ENCODE peak calls at places on chromosomes 2 and 18, in eight cellular contexts. One of them, this sample, is unnamed.

GRCh38 chr2:148901142-148901541 is 26.1 kb downstream of the KIF5C start:
- ATAC-seq in K562: no peak
- ATAC-seq in RWPE2: no peak
- ATAC-seq in CD8-positive, alpha-beta T cell: no peak
- ATAC-seq in PC-3: no peak
- ATAC-seq in left lung: no peak
- ATAC-seq in right lobe of liver: no peak
- ATAC-seq in heart right ventricle: no peak
- ATAC-seq in this sample: no peak

GRCh38 chr2:236166781-236167296 is 1.3 kb downstream of the GBX2 start:
- ATAC-seq in K562: no peak
- ATAC-seq in left lung: no peak
- ATAC-seq in CD8-positive, alpha-beta T cell: no peak
- ATAC-seq in right lobe of liver: no peak
- ATAC-seq in PC-3: no peak
- ATAC-seq in heart right ventricle: no peak
- ATAC-seq in RWPE2: no peak
- ATAC-seq in this sample: no peak

GRCh38 chr2:190578158-190579057 is 43.9 kb upstream of the NEMP2 start:
- ATAC-seq in K562: peak
- ATAC-seq in heart right ventricle: peak
- ATAC-seq in right lobe of liver: peak
- ATAC-seq in PC-3: peak
- ATAC-seq in CD8-positive, alpha-beta T cell: peak
- ATAC-seq in left lung: peak
- ATAC-seq in RWPE2: peak
- ATAC-seq in this sample: peak

GRCh38 chr2:168002021-168002553 is 245.3 kb downstream of the STK39 start:
- ATAC-seq in right lobe of liver: no peak
- ATAC-seq in left lung: no peak
- ATAC-seq in K562: no peak
- ATAC-seq in PC-3: peak
- ATAC-seq in RWPE2: peak
- ATAC-seq in CD8-positive, alpha-beta T cell: no peak
- ATAC-seq in heart right ventricle: no peak
- ATAC-seq in this sample: no peak

GRCh38 chr2:71832844-71833243 is 314.8 kb downstream of the CYP26B1 start:
- ATAC-seq in right lobe of liver: no peak
- ATAC-seq in PC-3: no peak
- ATAC-seq in K562: no peak
- ATAC-seq in left lung: no peak
- ATAC-seq in CD8-positive, alpha-beta T cell: no peak
- ATAC-seq in heart right ventricle: no peak
- ATAC-seq in RWPE2: no peak
- ATAC-seq in this sample: no peak

GRCh38 chr2:42590176-42590575 is 21.7 kb downstream of the MTA3 start:
- ATAC-seq in heart right ventricle: no peak
- ATAC-seq in RWPE2: no peak
- ATAC-seq in K562: no peak
- ATAC-seq in PC-3: no peak
- ATAC-seq in CD8-positive, alpha-beta T cell: no peak
- ATAC-seq in left lung: no peak
- ATAC-seq in right lobe of liver: no peak
- ATAC-seq in this sample: no peak

GRCh38 chr2:44928660-44929471 is 12.6 kb upstream of the SIX3 start:
- ATAC-seq in right lobe of liver: no peak
- ATAC-seq in K562: no peak
- ATAC-seq in left lung: no peak
- ATAC-seq in CD8-positive, alpha-beta T cell: no peak
- ATAC-seq in PC-3: no peak
- ATAC-seq in RWPE2: no peak
- ATAC-seq in heart right ventricle: peak
- ATAC-seq in this sample: peak

GRCh38 chr2:128375454-128375853 is 56.8 kb upstream of the HS6ST1 start:
- ATAC-seq in PC-3: no peak
- ATAC-seq in right lobe of liver: no peak
- ATAC-seq in K562: no peak
- ATAC-seq in CD8-positive, alpha-beta T cell: no peak
- ATAC-seq in RWPE2: no peak
- ATAC-seq in heart right ventricle: no peak
- ATAC-seq in left lung: no peak
- ATAC-seq in this sample: peak

GRCh38 chr2:104944495-104944894 is 90.6 kb downstream of the POU3F3 start:
- ATAC-seq in CD8-positive, alpha-beta T cell: no peak
- ATAC-seq in left lung: peak
- ATAC-seq in RWPE2: no peak
- ATAC-seq in PC-3: no peak
- ATAC-seq in heart right ventricle: no peak
- ATAC-seq in right lobe of liver: peak
- ATAC-seq in K562: no peak
- ATAC-seq in this sample: no peak

GRCh38 chr2:15241208-15241607 is 319.9 kb downstream of the NBAS start:
- ATAC-seq in left lung: no peak
- ATAC-seq in heart right ventricle: no peak
- ATAC-seq in right lobe of liver: no peak
- ATAC-seq in K562: no peak
- ATAC-seq in RWPE2: no peak
- ATAC-seq in CD8-positive, alpha-beta T cell: no peak
- ATAC-seq in PC-3: peak
- ATAC-seq in this sample: no peak

GRCh38 chr2:204127238-204127637 is 190.7 kb downstream of the ICOS start:
- ATAC-seq in K562: no peak
- ATAC-seq in PC-3: no peak
- ATAC-seq in RWPE2: no peak
- ATAC-seq in heart right ventricle: no peak
- ATAC-seq in left lung: no peak
- ATAC-seq in CD8-positive, alpha-beta T cell: no peak
- ATAC-seq in right lobe of liver: no peak
- ATAC-seq in this sample: no peak

GRCh38 chr2:121333834-121334558 is 49.0 kb upstream of the TFCP2L1 start:
- ATAC-seq in left lung: no peak
- ATAC-seq in K562: no peak
- ATAC-seq in right lobe of liver: no peak
- ATAC-seq in PC-3: no peak
- ATAC-seq in heart right ventricle: no peak
- ATAC-seq in CD8-positive, alpha-beta T cell: no peak
- ATAC-seq in RWPE2: no peak
- ATAC-seq in this sample: no peak

GRCh38 chr2:233089851-233090250 is 29.7 kb downstream of the INPP5D start:
- ATAC-seq in heart right ventricle: no peak
- ATAC-seq in RWPE2: no peak
- ATAC-seq in left lung: no peak
- ATAC-seq in CD8-positive, alpha-beta T cell: no peak
- ATAC-seq in right lobe of liver: no peak
- ATAC-seq in K562: no peak
- ATAC-seq in PC-3: no peak
- ATAC-seq in this sample: no peak

GRCh38 chr2:196900843-196901242 is 25.7 kb downstream of the PGAP1 start:
- ATAC-seq in left lung: no peak
- ATAC-seq in RWPE2: no peak
- ATAC-seq in PC-3: no peak
- ATAC-seq in heart right ventricle: no peak
- ATAC-seq in K562: no peak
- ATAC-seq in CD8-positive, alpha-beta T cell: no peak
- ATAC-seq in right lobe of liver: no peak
- ATAC-seq in this sample: no peak

GRCh38 chr2:201618744-201619654 is 24.3 kb downstream of the TMEM237 start:
- ATAC-seq in PC-3: no peak
- ATAC-seq in K562: peak
- ATAC-seq in CD8-positive, alpha-beta T cell: no peak
- ATAC-seq in left lung: peak
- ATAC-seq in RWPE2: peak
- ATAC-seq in heart right ventricle: peak
- ATAC-seq in right lobe of liver: peak
- ATAC-seq in this sample: peak

GRCh38 chr2:65213035-65213434 is 14.6 kb upstream of the ACTR2 start:
- ATAC-seq in K562: no peak
- ATAC-seq in PC-3: no peak
- ATAC-seq in right lobe of liver: no peak
- ATAC-seq in RWPE2: no peak
- ATAC-seq in heart right ventricle: no peak
- ATAC-seq in left lung: no peak
- ATAC-seq in CD8-positive, alpha-beta T cell: no peak
- ATAC-seq in this sample: no peak

GRCh38 chr18:62637807-62638687 is 77.3 kb upstream of the PHLPP1 start:
- ATAC-seq in K562: peak
- ATAC-seq in right lobe of liver: peak
- ATAC-seq in PC-3: peak
- ATAC-seq in CD8-positive, alpha-beta T cell: peak
- ATAC-seq in RWPE2: no peak
- ATAC-seq in heart right ventricle: no peak
- ATAC-seq in left lung: peak
- ATAC-seq in this sample: no peak

GRCh38 chr2:109318150-109318948 is 189.3 kb downstream of the SH3RF3 start:
- ATAC-seq in K562: peak
- ATAC-seq in left lung: peak
- ATAC-seq in RWPE2: peak
- ATAC-seq in heart right ventricle: peak
- ATAC-seq in right lobe of liver: no peak
- ATAC-seq in PC-3: no peak
- ATAC-seq in CD8-positive, alpha-beta T cell: no peak
- ATAC-seq in this sample: peak

GRCh38 chr2:109317471-109318090 is 188.6 kb downstream of the SH3RF3 start:
- ATAC-seq in K562: no peak
- ATAC-seq in heart right ventricle: no peak
- ATAC-seq in PC-3: no peak
- ATAC-seq in right lobe of liver: peak
- ATAC-seq in left lung: no peak
- ATAC-seq in CD8-positive, alpha-beta T cell: no peak
- ATAC-seq in RWPE2: no peak
- ATAC-seq in this sample: no peak

GRCh38 chr2:109321570-109321969 is 192.6 kb downstream of the SH3RF3 start:
- ATAC-seq in PC-3: no peak
- ATAC-seq in K562: no peak
- ATAC-seq in right lobe of liver: no peak
- ATAC-seq in RWPE2: no peak
- ATAC-seq in heart right ventricle: no peak
- ATAC-seq in left lung: no peak
- ATAC-seq in CD8-positive, alpha-beta T cell: no peak
- ATAC-seq in this sample: no peak

GRCh38 chr2:109320195-109320935 is 191.4 kb downstream of the SH3RF3 start:
- ATAC-seq in left lung: no peak
- ATAC-seq in RWPE2: no peak
- ATAC-seq in heart right ventricle: no peak
- ATAC-seq in right lobe of liver: no peak
- ATAC-seq in CD8-positive, alpha-beta T cell: peak
- ATAC-seq in PC-3: no peak
- ATAC-seq in K562: no peak
- ATAC-seq in this sample: no peak

GRCh38 chr2:109318949-109319342 is 189.9 kb downstream of the SH3RF3 start:
- ATAC-seq in right lobe of liver: no peak
- ATAC-seq in left lung: no peak
- ATAC-seq in K562: no peak
- ATAC-seq in PC-3: no peak
- ATAC-seq in RWPE2: no peak
- ATAC-seq in heart right ventricle: peak
- ATAC-seq in CD8-positive, alpha-beta T cell: no peak
- ATAC-seq in this sample: no peak
- H3K4me3 ChIP-seq in right lobe of liver: no peak
- H3K4me3 ChIP-seq in left lung: no peak
- H3K4me3 ChIP-seq in K562: no peak
- H3K4me3 ChIP-seq in PC-3: no peak
- H3K4me3 ChIP-seq in RWPE2: no peak
- H3K4me3 ChIP-seq in heart right ventricle: no peak
- H3K4me3 ChIP-seq in CD8-positive, alpha-beta T cell: no peak
- H3K4me3 ChIP-seq in this sample: no peak

GRCh38 chr2:37287966-37288365 is 36.7 kb downstream of the PRKD3 start:
- ATAC-seq in left lung: peak
- ATAC-seq in heart right ventricle: no peak
- ATAC-seq in PC-3: peak
- ATAC-seq in RWPE2: no peak
- ATAC-seq in K562: peak
- ATAC-seq in CD8-positive, alpha-beta T cell: no peak
- ATAC-seq in right lobe of liver: peak
- ATAC-seq in this sample: no peak
- TF ChIP-seq CTCF in left lung: no peak
- TF ChIP-seq CTCF in heart right ventricle: no peak
- TF ChIP-seq CTCF in PC-3: peak
- TF ChIP-seq CTCF in RWPE2: peak
- TF ChIP-seq CTCF in K562: no peak
- TF ChIP-seq CTCF in CD8-positive, alpha-beta T cell: no peak
- TF ChIP-seq CTCF in right lobe of liver: no peak
- TF ChIP-seq CTCF in this sample: no peak

DNA sequence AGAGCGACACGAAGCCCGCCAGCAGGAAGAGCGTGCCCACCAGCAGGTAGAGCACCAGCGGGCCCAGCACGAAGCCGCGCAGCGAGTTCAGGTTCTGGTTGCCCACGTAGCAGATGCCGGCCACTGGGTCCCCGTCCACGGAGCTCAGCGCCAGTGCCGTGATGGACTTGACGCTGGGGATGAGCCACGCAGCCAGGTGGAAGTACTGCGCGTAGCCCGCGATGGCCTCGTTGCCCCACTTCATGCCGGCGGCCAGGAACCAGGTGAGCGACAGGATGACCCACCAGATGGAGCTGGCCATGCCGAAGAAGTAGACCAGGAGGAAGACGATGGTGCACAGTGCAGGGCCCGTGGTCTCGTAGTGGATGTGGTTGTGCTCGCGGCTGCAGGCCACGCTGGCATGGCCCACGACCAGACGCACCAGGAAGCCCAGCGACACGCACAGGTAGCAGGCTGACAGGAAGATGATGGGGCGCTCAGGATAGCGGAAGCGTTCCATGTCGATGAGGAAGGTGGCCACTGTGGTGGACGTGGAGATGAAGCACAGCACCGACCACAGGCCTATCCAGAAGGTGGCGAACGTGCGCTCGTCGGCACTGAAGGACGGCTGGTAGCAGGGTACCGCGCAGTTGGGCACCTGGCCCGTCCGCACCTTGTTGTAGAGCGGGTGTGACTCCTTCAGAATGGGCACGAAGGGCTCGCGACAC is 2.1 kb downstream of the FZD5 start:
- ATAC-seq in right lobe of liver: peak
- ATAC-seq in PC-3: peak
- ATAC-seq in heart right ventricle: no peak
- ATAC-seq in K562: no peak
- ATAC-seq in RWPE2: no peak
- ATAC-seq in left lung: peak
- ATAC-seq in CD8-positive, alpha-beta T cell: no peak
- ATAC-seq in this sample: no peak
- H3K4me3 ChIP-seq in right lobe of liver: peak
- H3K4me3 ChIP-seq in PC-3: peak
- H3K4me3 ChIP-seq in heart right ventricle: peak
- H3K4me3 ChIP-seq in K562: no peak
- H3K4me3 ChIP-seq in RWPE2: peak
- H3K4me3 ChIP-seq in left lung: peak
- H3K4me3 ChIP-seq in CD8-positive, alpha-beta T cell: peak
- H3K4me3 ChIP-seq in this sample: peak

DNA sequence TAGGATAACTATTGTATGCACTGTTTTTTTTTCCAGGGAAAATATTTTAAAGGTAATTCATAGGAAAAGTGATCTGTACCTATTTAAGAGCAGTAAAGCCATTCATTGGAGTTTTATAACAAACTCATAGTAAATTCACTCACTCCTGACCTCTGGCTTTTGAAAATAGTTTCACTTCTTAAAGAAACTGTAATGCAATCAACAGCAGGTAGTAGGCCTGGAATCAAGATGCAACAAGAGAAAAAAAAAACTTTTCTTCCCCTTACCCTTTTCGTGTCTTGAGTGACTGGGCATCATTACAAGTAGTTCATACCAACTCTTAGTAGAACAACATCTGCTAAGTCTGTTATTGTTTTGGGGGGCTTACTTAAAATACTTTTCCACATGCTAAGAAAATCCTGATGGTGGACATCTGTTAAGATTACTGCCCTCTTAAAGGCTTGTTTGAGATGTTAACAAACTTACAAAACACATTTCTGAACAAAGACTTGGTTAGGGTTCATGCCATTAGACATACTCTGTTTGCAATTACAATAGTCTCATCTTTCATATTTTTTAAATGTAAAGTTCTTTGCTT is 164.2 kb upstream of the FOSL2 start:
- ATAC-seq in CD8-positive, alpha-beta T cell: no peak
- ATAC-seq in left lung: no peak
- ATAC-seq in heart right ventricle: no peak
- ATAC-seq in right lobe of liver: no peak
- ATAC-seq in K562: no peak
- ATAC-seq in RWPE2: no peak
- ATAC-seq in PC-3: no peak
- ATAC-seq in this sample: no peak
- TF ChIP-seq CTCF in CD8-positive, alpha-beta T cell: peak
- TF ChIP-seq CTCF in left lung: no peak
- TF ChIP-seq CTCF in heart right ventricle: peak
- TF ChIP-seq CTCF in right lobe of liver: no peak
- TF ChIP-seq CTCF in K562: peak
- TF ChIP-seq CTCF in RWPE2: peak
- TF ChIP-seq CTCF in PC-3: peak
- TF ChIP-seq CTCF in this sample: no peak

This sample was measured in gastroesophageal sphincter.